ENCODE peak calls at places on chromosomes 13 and 19, in five cellular contexts. E, L, O, X and D are unnamed samples.

GRCh38 chr13:41931337-41931736 is 29.6 kb downstream of the VWA8 start:
- DNase-seq in L (no peak), O (no peak), E (no peak), X (no peak), D (no peak)

GRCh38 chr19:47243364-47243775 is 12.4 kb upstream of the BBC3 start:
- DNase-seq in X (no peak), L (no peak), O (no peak), E (no peak), D (no peak)

GRCh38 chr19:16417660-16418596 is 53.8 kb downstream of the EPS15L1 start:
- DNase-seq in O (no peak), X (peak), L (peak), E (no peak), D (peak)

GRCh38 chr13:73844986-73845385 is 289.2 kb downstream of the KLF12 start:
- DNase-seq in E (no peak), L (no peak), O (no peak), X (no peak), D (no peak)

GRCh38 chr19:49779731-49780578 is 13.2 kb downstream of the AP2A1 start:
- DNase-seq in L (no peak), O (no peak), E (no peak), X (no peak), D (no peak)

GRCh38 chr19:7331446-7331845 is 17.3 kb upstream of the ARHGEF18 start:
- DNase-seq in L (no peak), X (no peak), E (no peak), O (no peak), D (no peak)

GRCh38 chr19:10876459-10877240 is 5.3 kb downstream of the CARM1 start:
- DNase-seq in O (no peak), E (no peak), X (no peak), L (peak), D (no peak)

GRCh38 chr13:77184455-77184854 is 142.4 kb downstream of the MYCBP2 start:
- DNase-seq in X (no peak), O (no peak), L (no peak), E (no peak), D (no peak)

GRCh38 chr13:60484865-60485264 is 87.8 kb downstream of the TDRD3 start:
- DNase-seq in L (no peak), X (no peak), E (no peak), O (no peak), D (no peak)

GRCh38 chr19:7426986-7427385 is 61.8 kb downstream of the PEX11G start:
- DNase-seq in X (no peak), O (no peak), E (no peak), L (no peak), D (no peak)

GRCh38 chr13:114095486-114095885 is 36.9 kb downstream of the RASA3 start:
- DNase-seq in O (no peak), E (no peak), X (no peak), L (no peak), D (no peak)

GRCh38 chr19:50203281-50204080 is at the start of gene MYH14:
- DNase-seq in O (peak), X (peak), L (peak), E (no peak), D (no peak)

GRCh38 chr13:54029226-54029625 is 1000.6 kb downstream of the OLFM4 start:
- DNase-seq in L (no peak), E (no peak), X (no peak), O (no peak), D (no peak)

GRCh38 chr13:81987677-81988357 is 1646.9 kb upstream of the SPRY2 start:
- DNase-seq in X (no peak), O (no peak), E (no peak), L (no peak), D (no peak)

GRCh38 chr13:27384285-27384684 is 40.1 kb upstream of the GTF3A start:
- DNase-seq in L (no peak), O (no peak), E (no peak), X (no peak), D (no peak)

GRCh38 chr13:70527553-70527952 is 419.3 kb upstream of the KLHL1 start:
- DNase-seq in E (no peak), X (no peak), O (no peak), L (no peak), D (no peak)

GRCh38 chr19:33340991-33341390 is 32.5 kb upstream of the CEBPG start:
- DNase-seq in X (no peak), O (no peak), L (no peak), E (no peak), D (no peak)
- TF ChIP-seq CTCF in X (no peak), O (no peak), L (no peak), E (no peak), D (no peak)

GRCh38 chr19:23402388-23402787 is 7.1 kb upstream of the ZNF91 start:
- DNase-seq in X (no peak), O (peak), L (no peak), E (no peak), D (no peak)

GRCh38 chr19:23404676-23405075 is 9.4 kb upstream of the ZNF91 start:
- DNase-seq in E (no peak), O (no peak), X (no peak), L (no peak), D (no peak)

GRCh38 chr19:23403024-23403423 is 7.8 kb upstream of the ZNF91 start:
- DNase-seq in L (no peak), X (no peak), E (no peak), O (no peak), D (no peak)

GRCh38 chr19:23401086-23401485 is 5.8 kb upstream of the ZNF91 start:
- DNase-seq in L (no peak), O (peak), E (no peak), X (no peak), D (no peak)

GRCh38 chr19:23403581-23404324 is 8.5 kb upstream of the ZNF91 start:
- DNase-seq in L (no peak), X (no peak), O (peak), E (no peak), D (no peak)
- TF ChIP-seq CTCF in L (no peak), X (no peak), O (no peak), E (no peak), D (no peak)

GRCh38 chr19:18745931-18746330 is 45.2 kb downstream of the COMP start:
- DNase-seq in O (no peak), E (no peak), L (no peak), X (no peak), D (no peak)

GRCh38 chr19:18749362-18750231 is 41.5 kb downstream of the COMP start:
- DNase-seq in E (no peak), O (no peak), X (no peak), L (no peak), D (no peak)

GRCh38 chr19:18744019-18744418 is 47.1 kb downstream of the COMP start:
- DNase-seq in E (no peak), O (no peak), L (no peak), X (no peak), D (no peak)

GRCh38 chr19:18745012-18745735 is 45.9 kb downstream of the COMP start:
- DNase-seq in L (no peak), O (no peak), X (no peak), E (no peak), D (no peak)

GRCh38 chr19:18746393-18747167 is 44.5 kb downstream of the COMP start:
- DNase-seq in E (no peak), X (no peak), O (no peak), L (no peak), D (no peak)
- TF ChIP-seq CTCF in E (no peak), X (no peak), O (no peak), L (no peak), D (no peak)

GRCh38 chr19:6216236-6216995 is 63.4 kb downstream of the MLLT1 start:
- DNase-seq in O (no peak), E (no peak), X (no peak), L (peak), D (no peak)

GRCh38 chr19:6215701-6216235 is 64.0 kb downstream of the MLLT1 start:
- DNase-seq in O (no peak), E (no peak), L (peak), X (no peak), D (no peak)

GRCh38 chr19:6218497-6219146 is 61.2 kb downstream of the MLLT1 start:
- DNase-seq in L (peak), O (peak), E (peak), X (peak), D (peak)

GRCh38 chr19:6217752-6218403 is 61.9 kb downstream of the MLLT1 start:
- DNase-seq in L (no peak), X (no peak), E (no peak), O (no peak), D (no peak)

GRCh38 chr19:6216996-6217751 is 62.6 kb downstream of the MLLT1 start:
- DNase-seq in O (no peak), L (peak), X (no peak), E (no peak), D (no peak)
- TF ChIP-seq CTCF in O (no peak), L (no peak), X (no peak), E (no peak), D (no peak)